ENCODE peak calls at places on chromosomes 7 and 10, in seven cellular contexts. One of them, this sample, is unnamed.

GRCh38 chr7:3691478-3692151 is 390.6 kb downstream of the SDK1 start:
- DNase-seq in PC-3: no peak
- DNase-seq in astrocyte: no peak
- DNase-seq in stomach: no peak
- DNase-seq in psoas muscle: no peak
- DNase-seq in MM.1S: no peak
- DNase-seq in prostate gland: no peak
- DNase-seq in this sample: no peak

GRCh38 chr7:149690688-149691446 is 82.5 kb downstream of the ZNF467 start:
- DNase-seq in stomach: no peak
- DNase-seq in astrocyte: peak
- DNase-seq in prostate gland: no peak
- DNase-seq in psoas muscle: peak
- DNase-seq in MM.1S: no peak
- DNase-seq in PC-3: peak
- DNase-seq in this sample: no peak

GRCh38 chr7:17385612-17386011 is 87.2 kb downstream of the AHR start:
- DNase-seq in MM.1S: no peak
- DNase-seq in astrocyte: no peak
- DNase-seq in prostate gland: no peak
- DNase-seq in psoas muscle: no peak
- DNase-seq in stomach: no peak
- DNase-seq in PC-3: no peak
- DNase-seq in this sample: no peak

GRCh38 chr10:59107147-59107546 is 69.3 kb upstream of the PHYHIPL start:
- DNase-seq in prostate gland: no peak
- DNase-seq in stomach: no peak
- DNase-seq in PC-3: no peak
- DNase-seq in psoas muscle: no peak
- DNase-seq in MM.1S: no peak
- DNase-seq in astrocyte: no peak
- DNase-seq in this sample: no peak

GRCh38 chr10:112296908-112297331 is 13.7 kb downstream of the TECTB start:
- DNase-seq in psoas muscle: no peak
- DNase-seq in MM.1S: no peak
- DNase-seq in stomach: no peak
- DNase-seq in prostate gland: no peak
- DNase-seq in PC-3: no peak
- DNase-seq in astrocyte: no peak
- DNase-seq in this sample: no peak

GRCh38 chr7:138875794-138876193 is 77.8 kb upstream of the ATP6V0A4 start:
- DNase-seq in PC-3: peak
- DNase-seq in astrocyte: peak
- DNase-seq in prostate gland: no peak
- DNase-seq in MM.1S: no peak
- DNase-seq in stomach: no peak
- DNase-seq in psoas muscle: no peak
- DNase-seq in this sample: no peak

GRCh38 chr10:74924251-74924954 is 98.0 kb downstream of the KAT6B start:
- DNase-seq in stomach: no peak
- DNase-seq in PC-3: peak
- DNase-seq in psoas muscle: no peak
- DNase-seq in prostate gland: no peak
- DNase-seq in astrocyte: peak
- DNase-seq in MM.1S: no peak
- DNase-seq in this sample: no peak

GRCh38 chr10:73898730-73899400 is 12.1 kb upstream of the PLAU start:
- DNase-seq in stomach: no peak
- DNase-seq in prostate gland: no peak
- DNase-seq in psoas muscle: no peak
- DNase-seq in astrocyte: peak
- DNase-seq in MM.1S: no peak
- DNase-seq in PC-3: no peak
- DNase-seq in this sample: no peak

GRCh38 chr7:135558337-135558767 is 635 bp downstream of the NUP205 start:
- DNase-seq in prostate gland: peak
- DNase-seq in psoas muscle: peak
- DNase-seq in stomach: peak
- DNase-seq in astrocyte: peak
- DNase-seq in PC-3: peak
- DNase-seq in MM.1S: peak
- DNase-seq in this sample: peak

GRCh38 chr7:25007668-25008067 is 27.7 kb upstream of the OSBPL3 start:
- DNase-seq in stomach: no peak
- DNase-seq in prostate gland: no peak
- DNase-seq in MM.1S: no peak
- DNase-seq in astrocyte: no peak
- DNase-seq in psoas muscle: no peak
- DNase-seq in PC-3: no peak
- DNase-seq in this sample: no peak

GRCh38 chr7:127765150-127765549 is 113.2 kb downstream of the SND1 start:
- DNase-seq in prostate gland: no peak
- DNase-seq in PC-3: no peak
- DNase-seq in astrocyte: no peak
- DNase-seq in psoas muscle: no peak
- DNase-seq in MM.1S: no peak
- DNase-seq in stomach: no peak
- DNase-seq in this sample: no peak

GRCh38 chr7:110600983-110601382 is 489.9 kb upstream of the LRRN3 start:
- DNase-seq in PC-3: no peak
- DNase-seq in prostate gland: no peak
- DNase-seq in stomach: no peak
- DNase-seq in MM.1S: no peak
- DNase-seq in psoas muscle: no peak
- DNase-seq in astrocyte: no peak
- DNase-seq in this sample: no peak

GRCh38 chr10:103168436-103168835 is 24.6 kb downstream of the NT5C2 start:
- DNase-seq in prostate gland: no peak
- DNase-seq in stomach: no peak
- DNase-seq in PC-3: peak
- DNase-seq in astrocyte: no peak
- DNase-seq in psoas muscle: no peak
- DNase-seq in MM.1S: no peak
- DNase-seq in this sample: no peak

GRCh38 chr7:21651697-21652096 is 108.9 kb downstream of the DNAH11 start:
- DNase-seq in PC-3: no peak
- DNase-seq in stomach: no peak
- DNase-seq in MM.1S: no peak
- DNase-seq in psoas muscle: no peak
- DNase-seq in prostate gland: no peak
- DNase-seq in astrocyte: no peak
- DNase-seq in this sample: no peak

GRCh38 chr7:32479574-32480200 is 10.5 kb downstream of the LSM5 start:
- DNase-seq in PC-3: peak
- DNase-seq in prostate gland: no peak
- DNase-seq in MM.1S: peak
- DNase-seq in astrocyte: no peak
- DNase-seq in stomach: no peak
- DNase-seq in psoas muscle: no peak
- DNase-seq in this sample: no peak

GRCh38 chr7:149855368-149856305 is 17.5 kb downstream of the ZNF862 start:
- DNase-seq in PC-3: peak
- DNase-seq in astrocyte: peak
- DNase-seq in stomach: no peak
- DNase-seq in psoas muscle: no peak
- DNase-seq in prostate gland: no peak
- DNase-seq in MM.1S: no peak
- DNase-seq in this sample: no peak

GRCh38 chr10:88343761-88344484 is 239.2 kb downstream of the RNLS start:
- DNase-seq in MM.1S: no peak
- DNase-seq in PC-3: no peak
- DNase-seq in psoas muscle: no peak
- DNase-seq in stomach: no peak
- DNase-seq in astrocyte: no peak
- DNase-seq in prostate gland: no peak
- DNase-seq in this sample: no peak

GRCh38 chr7:82164813-82165212 is 278.8 kb downstream of the CACNA2D1 start:
- DNase-seq in MM.1S: no peak
- DNase-seq in prostate gland: no peak
- DNase-seq in PC-3: peak
- DNase-seq in astrocyte: peak
- DNase-seq in stomach: no peak
- DNase-seq in psoas muscle: no peak
- DNase-seq in this sample: no peak

GRCh38 chr7:96778263-96778662 is 68.6 kb upstream of the SEM1 start:
- DNase-seq in astrocyte: no peak
- DNase-seq in prostate gland: no peak
- DNase-seq in stomach: no peak
- DNase-seq in PC-3: peak
- DNase-seq in psoas muscle: no peak
- DNase-seq in MM.1S: no peak
- DNase-seq in this sample: no peak

GRCh38 chr7:99395616-99396327 is 12.6 kb downstream of the PDAP1 start:
- DNase-seq in astrocyte: no peak
- DNase-seq in stomach: no peak
- DNase-seq in MM.1S: no peak
- DNase-seq in psoas muscle: no peak
- DNase-seq in PC-3: no peak
- DNase-seq in prostate gland: no peak
- DNase-seq in this sample: no peak

GRCh38 chr10:103204353-103205255 is 11.5 kb upstream of the NT5C2 start:
- DNase-seq in astrocyte: no peak
- DNase-seq in stomach: no peak
- DNase-seq in MM.1S: no peak
- DNase-seq in PC-3: no peak
- DNase-seq in psoas muscle: no peak
- DNase-seq in prostate gland: no peak
- DNase-seq in this sample: no peak

GRCh38 chr7:70679666-70680065 is 452.3 kb upstream of the GALNT17 start:
- DNase-seq in psoas muscle: no peak
- DNase-seq in prostate gland: no peak
- DNase-seq in astrocyte: peak
- DNase-seq in stomach: no peak
- DNase-seq in PC-3: no peak
- DNase-seq in MM.1S: no peak
- DNase-seq in this sample: no peak

GRCh38 chr10:3668276-3668960 is 116.6 kb downstream of the KLF6 start:
- DNase-seq in stomach: peak
- DNase-seq in psoas muscle: peak
- DNase-seq in MM.1S: no peak
- DNase-seq in astrocyte: peak
- DNase-seq in PC-3: no peak
- DNase-seq in prostate gland: peak
- DNase-seq in this sample: peak

GRCh38 chr7:1331576-1332467 is 99.2 kb downstream of the UNCX start:
- DNase-seq in prostate gland: no peak
- DNase-seq in MM.1S: no peak
- DNase-seq in stomach: no peak
- DNase-seq in PC-3: no peak
- DNase-seq in astrocyte: no peak
- DNase-seq in psoas muscle: peak
- DNase-seq in this sample: peak

GRCh38 chr7:112938895-112939588 is 147.6 kb downstream of the GPR85 start:
- DNase-seq in PC-3: no peak
- DNase-seq in stomach: no peak
- DNase-seq in prostate gland: peak
- DNase-seq in MM.1S: peak
- DNase-seq in astrocyte: peak
- DNase-seq in psoas muscle: peak
- DNase-seq in this sample: peak

DNA sequence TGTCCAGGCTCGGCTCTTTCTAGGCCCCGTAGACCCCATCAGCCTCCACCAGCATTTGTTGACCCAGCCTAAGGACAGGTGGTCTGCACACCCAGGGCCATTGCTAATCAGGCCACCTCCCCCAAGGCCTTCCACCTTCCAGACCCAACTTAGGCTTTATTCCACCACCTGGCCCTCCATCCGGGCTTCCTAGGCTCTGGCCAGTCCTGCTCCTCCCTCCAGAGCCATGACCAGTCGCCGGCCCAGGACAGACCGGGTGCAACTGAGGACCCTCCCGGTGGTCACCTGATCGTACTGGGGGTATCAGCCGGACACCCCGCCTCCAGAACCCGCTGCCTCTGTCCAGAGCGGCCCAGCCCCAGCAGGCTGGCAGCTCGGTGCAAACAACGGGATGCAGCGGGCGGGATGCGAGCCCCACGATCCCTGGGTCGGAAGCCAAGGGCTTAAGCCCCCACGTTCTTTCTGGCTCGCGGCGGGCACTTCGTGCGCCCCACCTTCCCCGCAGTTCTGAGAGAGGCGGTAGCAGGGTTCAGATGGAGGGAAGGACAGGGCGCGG is 545 bp downstream of the NACAD start:
- DNase-seq in psoas muscle: no peak
- DNase-seq in astrocyte: no peak
- DNase-seq in MM.1S: no peak
- DNase-seq in prostate gland: no peak
- DNase-seq in PC-3: no peak
- DNase-seq in stomach: no peak
- DNase-seq in this sample: no peak
- H3K4me3 ChIP-seq in psoas muscle: peak
- H3K4me3 ChIP-seq in astrocyte: peak
- H3K4me3 ChIP-seq in MM.1S: no peak
- H3K4me3 ChIP-seq in prostate gland: peak
- H3K4me3 ChIP-seq in PC-3: no peak
- H3K4me3 ChIP-seq in stomach: peak
- H3K4me3 ChIP-seq in this sample: peak

DNA sequence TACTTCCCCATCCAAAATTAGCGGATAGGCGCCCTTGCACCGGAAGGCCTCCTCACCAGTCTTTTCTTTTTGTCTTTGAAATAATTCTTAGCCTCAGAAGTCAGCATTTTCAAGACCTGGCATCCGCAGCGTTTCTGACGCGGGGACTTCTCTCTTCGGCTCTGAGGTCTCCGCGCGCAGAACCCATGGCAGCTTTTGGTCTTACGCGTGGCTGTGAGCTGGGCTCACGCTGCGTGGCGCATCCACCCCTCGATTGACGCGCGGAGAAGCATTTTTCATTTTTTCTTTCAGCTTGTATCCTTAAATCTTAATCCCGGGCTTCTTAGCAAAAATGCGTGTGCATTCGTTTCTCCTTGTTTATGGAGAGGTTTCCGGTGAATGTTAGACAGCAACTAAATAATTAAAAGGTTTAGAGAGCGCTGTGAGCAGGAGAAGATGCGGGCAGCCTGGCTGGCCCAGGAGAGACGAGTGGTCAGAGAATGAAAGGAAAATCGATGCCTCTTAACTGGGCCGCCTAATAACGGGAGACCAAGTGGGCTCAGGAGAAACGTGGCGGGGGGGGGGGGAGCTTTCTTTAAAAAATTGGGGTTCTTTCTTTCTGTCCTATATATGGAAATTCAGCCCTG is 2.0 kb upstream of the GATA3 start:
- DNase-seq in prostate gland: no peak
- DNase-seq in psoas muscle: no peak
- DNase-seq in MM.1S: no peak
- DNase-seq in astrocyte: no peak
- DNase-seq in stomach: no peak
- DNase-seq in PC-3: no peak
- DNase-seq in this sample: no peak
- H3K27ac ChIP-seq in prostate gland: peak
- H3K27ac ChIP-seq in psoas muscle: no peak
- H3K27ac ChIP-seq in MM.1S: no peak
- H3K27ac ChIP-seq in astrocyte: no peak
- H3K27ac ChIP-seq in stomach: no peak
- H3K27ac ChIP-seq in PC-3: no peak
- H3K27ac ChIP-seq in this sample: no peak

GRCh38 chr10:42948040-42948439 is 128.8 kb upstream of the RET start:
- DNase-seq in psoas muscle: no peak
- DNase-seq in PC-3: no peak
- DNase-seq in MM.1S: no peak
- DNase-seq in stomach: no peak
- DNase-seq in astrocyte: no peak
- DNase-seq in prostate gland: no peak
- DNase-seq in this sample: no peak
- H3K4me3 ChIP-seq in psoas muscle: no peak
- H3K4me3 ChIP-seq in PC-3: no peak
- H3K4me3 ChIP-seq in MM.1S: no peak
- H3K4me3 ChIP-seq in stomach: no peak
- H3K4me3 ChIP-seq in astrocyte: no peak
- H3K4me3 ChIP-seq in prostate gland: no peak
- H3K4me3 ChIP-seq in this sample: no peak

GRCh38 chr7:108002726-108003590 is at the start of gene LAMB1:
- DNase-seq in astrocyte: peak
- DNase-seq in psoas muscle: peak
- DNase-seq in PC-3: peak
- DNase-seq in MM.1S: no peak
- DNase-seq in prostate gland: peak
- DNase-seq in stomach: peak
- DNase-seq in this sample: peak
- H3K27ac ChIP-seq in astrocyte: peak
- H3K27ac ChIP-seq in psoas muscle: peak
- H3K27ac ChIP-seq in PC-3: peak
- H3K27ac ChIP-seq in MM.1S: no peak
- H3K27ac ChIP-seq in prostate gland: peak
- H3K27ac ChIP-seq in stomach: peak
- H3K27ac ChIP-seq in this sample: peak